ENCODE peak calls at places on chromosomes 3 and 15, in six cellular contexts. U is neural progenitor cell, A is tibial nerve, E is lung, G is astrocyte, Z is cardiac muscle cell. Q is an unnamed sample. For H3K9me3 and H3K4me1, the result is how much of the 10 kb centered on the place peaks cover.

GRCh38 chr3:9883676-9884554 is 3.9 kb upstream of the CIDEC start:
- DNase-seq in U (no peak), A (no peak), E (no peak), G (peak), Z (peak), Q (no peak)

GRCh38 chr3:13536832-13537231 is 12.1 kb upstream of the FBLN2 start:
- DNase-seq in U (no peak), A (no peak), E (no peak), G (no peak), Z (peak), Q (no peak)

GRCh38 chr15:63049747-63050439 is 7.3 kb downstream of the TPM1 start:
- DNase-seq in U (no peak), A (no peak), E (no peak), G (no peak), Z (no peak), Q (no peak)

GRCh38 chr3:195151866-195152526 is 119.0 kb downstream of the XXYLT1 start:
- DNase-seq in U (no peak), A (no peak), E (no peak), G (peak), Z (peak), Q (no peak)

GRCh38 chr15:95739161-95739560 is 591.3 kb upstream of the NR2F2 start:
- DNase-seq in U (no peak), A (no peak), E (no peak), G (no peak), Z (no peak), Q (no peak)

GRCh38 chr3:45406812-45407211 is 18.4 kb downstream of the LARS2 start:
- DNase-seq in U (no peak), A (no peak), E (no peak), G (no peak), Z (no peak), Q (no peak)

GRCh38 chr3:70250451-70250850 is 62.0 kb downstream of the MDFIC2 start:
- DNase-seq in U (no peak), A (no peak), E (no peak), G (no peak), Z (no peak), Q (no peak)

GRCh38 chr3:194871143-194871863 is 185.6 kb downstream of the FAM43A start:
- DNase-seq in U (peak), A (peak), E (no peak), G (peak), Z (peak), Q (peak)

GRCh38 chr3:15979490-15979889 is 181.7 kb upstream of the ANKRD28 start:
- DNase-seq in U (no peak), A (no peak), E (no peak), G (peak), Z (no peak), Q (no peak)

GRCh38 chr15:88166330-88166993 is 90.1 kb downstream of the NTRK3 start:
- DNase-seq in U (peak), A (no peak), E (no peak), G (peak), Z (peak), Q (no peak)

GRCh38 chr3:131530374-131530773 is 27.6 kb upstream of the MRPL3 start:
- DNase-seq in U (no peak), A (no peak), E (no peak), G (no peak), Z (no peak), Q (no peak)
- H3K4me3 ChIP-seq in U (no peak), A (no peak), E (no peak), G (no peak), Z (no peak), Q (no peak)

GRCh38 chr15:27867861-27868260 is 231.3 kb downstream of the OCA2 start:
- DNase-seq in U (no peak), A (no peak), E (no peak), G (no peak), Z (no peak), Q (no peak)
- H3K9me3 ChIP-seq in U (under half), A (under half), E (under half), G (under half), Z (under half), Q (under half)

GRCh38 chr3:172186607-172187006 is 147.2 kb downstream of the FNDC3B start:
- DNase-seq in U (no peak), A (no peak), E (no peak), G (no peak), Z (no peak), Q (no peak)

GRCh38 chr3:172188511-172188910 is 149.1 kb downstream of the FNDC3B start:
- DNase-seq in U (no peak), A (no peak), E (no peak), G (no peak), Z (no peak), Q (no peak)

GRCh38 chr3:172189987-172190603 is 150.7 kb downstream of the FNDC3B start:
- DNase-seq in U (no peak), A (no peak), E (no peak), G (no peak), Z (peak), Q (no peak)

GRCh38 chr3:172189213-172189612 is 149.8 kb downstream of the FNDC3B start:
- DNase-seq in U (no peak), A (no peak), E (no peak), G (no peak), Z (no peak), Q (no peak)

DNA sequence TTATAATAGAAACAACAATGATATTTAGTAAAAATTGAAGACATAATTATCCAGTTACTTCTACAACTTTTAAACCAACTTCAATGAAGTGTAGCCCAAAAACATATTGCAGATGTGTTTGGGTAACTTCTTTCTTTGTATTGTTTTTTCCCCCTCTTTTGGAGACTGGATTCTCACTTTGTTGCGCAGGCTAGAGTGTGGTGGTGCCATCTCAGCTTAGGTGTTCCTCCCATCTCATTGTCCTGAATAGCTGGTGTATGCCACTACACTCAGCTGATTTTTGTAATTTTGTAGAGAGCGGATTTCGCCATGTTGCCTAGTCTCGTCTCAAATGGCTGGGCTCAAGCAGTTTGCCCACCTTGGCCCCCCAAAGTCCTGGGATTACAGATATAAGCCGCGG is 148.1 kb downstream of the FNDC3B start:
- DNase-seq in U (no peak), A (no peak), E (no peak), G (no peak), Z (no peak), Q (no peak)
- H3K4me1 ChIP-seq in U (under half), A (under half), E (under half), G (under half), Z (under half), Q (under half)

DNA sequence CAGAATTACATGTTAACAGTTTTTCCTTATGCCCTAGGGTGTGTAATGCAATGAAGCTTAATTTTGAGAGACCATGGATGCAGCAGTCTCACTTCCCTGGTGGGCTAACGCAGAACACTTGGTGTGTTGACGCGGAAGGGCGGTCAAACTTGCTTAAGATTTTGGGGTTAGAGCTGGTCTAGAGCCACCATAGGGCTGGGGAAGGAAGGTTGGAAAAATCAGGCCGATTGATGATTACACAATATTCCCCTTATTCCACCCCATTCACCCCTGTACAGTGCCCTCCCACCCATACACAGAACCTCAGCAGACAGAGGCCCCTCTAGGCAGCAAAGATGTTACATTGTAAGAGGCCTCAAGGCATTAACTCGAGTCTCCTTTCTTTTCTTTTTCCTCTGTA is 24.3 kb downstream of the VGLL4 start:
- DNase-seq in U (no peak), A (no peak), E (no peak), G (no peak), Z (no peak), Q (no peak)
- H3K4me3 ChIP-seq in U (no peak), A (no peak), E (no peak), G (no peak), Z (no peak), Q (no peak)

GRCh38 chr15:93800805-93801204 is 430.6 kb upstream of the MCTP2 start:
- DNase-seq in U (no peak), A (no peak), E (no peak), G (no peak), Z (no peak), Q (no peak)

GRCh38 chr15:93803406-93803805 is 428.0 kb upstream of the MCTP2 start:
- DNase-seq in U (peak), A (no peak), E (no peak), G (no peak), Z (no peak), Q (no peak)

GRCh38 chr15:93801206-93801605 is 430.2 kb upstream of the MCTP2 start:
- DNase-seq in U (no peak), A (no peak), E (no peak), G (no peak), Z (no peak), Q (no peak)
- H3K9me3 ChIP-seq in U (under half), A (under half), E (under half), G (under half), Z (under half), Q (under half)

GRCh38 chr3:129605593-129606521 is 619 bp downstream of the PLXND1 start:
- DNase-seq in U (peak), A (peak), E (no peak), G (peak), Z (peak), Q (peak)
- H3K4me1 ChIP-seq in U (under half), A (half or more), E (under half), G (half or more), Z (under half), Q (under half)

GRCh38 chr15:98727115-98728040 is 79.0 kb downstream of the IGF1R start:
- DNase-seq in U (peak), A (peak), E (peak), G (peak), Z (peak), Q (peak)

GRCh38 chr15:98725874-98726273 is 77.5 kb downstream of the IGF1R start:
- DNase-seq in U (no peak), A (no peak), E (no peak), G (no peak), Z (no peak), Q (no peak)

GRCh38 chr15:98729446-98730042 is 81.2 kb downstream of the IGF1R start:
- DNase-seq in U (peak), A (no peak), E (no peak), G (no peak), Z (no peak), Q (peak)

GRCh38 chr15:98728811-98729160 is 80.4 kb downstream of the IGF1R start:
- DNase-seq in U (no peak), A (no peak), E (no peak), G (no peak), Z (no peak), Q (peak)

GRCh38 chr15:98728107-98728810 is 79.9 kb downstream of the IGF1R start:
- DNase-seq in U (no peak), A (no peak), E (no peak), G (no peak), Z (no peak), Q (no peak)
- H3K4me3 ChIP-seq in U (no peak), A (no peak), E (no peak), G (no peak), Z (no peak), Q (no peak)

DNA sequence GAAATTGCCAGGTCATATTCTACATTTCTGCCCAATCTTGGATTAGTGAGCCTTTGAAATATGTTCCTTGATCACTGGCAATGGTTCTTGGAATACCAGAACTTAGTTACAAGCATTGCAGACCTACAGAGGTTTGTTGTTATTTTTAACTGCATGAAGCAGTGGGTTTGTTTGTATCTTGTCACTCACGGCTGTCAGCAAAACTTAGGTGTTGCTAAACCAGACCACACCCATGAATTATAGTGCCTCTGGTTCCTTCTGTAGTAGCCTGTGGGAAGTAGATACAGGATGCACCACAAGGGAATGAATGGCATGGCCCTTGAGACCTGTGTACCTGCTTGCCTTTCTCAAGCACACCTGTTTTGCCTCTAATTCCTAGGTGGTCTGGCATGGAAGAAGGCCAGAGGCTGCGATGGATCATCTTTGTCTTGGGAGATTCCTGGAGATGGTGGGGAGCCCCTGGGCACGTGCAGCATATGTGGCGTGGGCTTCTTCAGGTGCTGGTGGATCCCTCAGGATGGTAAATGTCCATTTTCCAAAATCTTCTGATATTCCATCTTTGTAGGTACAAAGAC is 138.8 kb downstream of the SNRPN start:
- DNase-seq in U (no peak), A (no peak), E (no peak), G (no peak), Z (no peak), Q (no peak)
- H3K9me3 ChIP-seq in U (under half), A (half or more), E (half or more), G (under half), Z (under half), Q (under half)

GRCh38 chr3:42180901-42181300 is 85.1 kb downstream of the CCK start:
- DNase-seq in U (no peak), A (no peak), E (no peak), G (no peak), Z (no peak), Q (no peak)
- H3K4me1 ChIP-seq in U (under half), A (half or more), E (under half), G (under half), Z (under half), Q (under half)